ENCODE peak calls at places on chromosomes 4 and X, in ten cellular contexts. T, R, Z, U, E, L, J, S, C and D are unnamed samples.
A peak's percentile ranks its signal among the peaks of the same experiment; 100 is the strongest.

GRCh38 chrX:73765776-73766465 is 202.9 kb downstream of the CHIC1 start:
- DNase-seq in T (no peak), R (no peak), Z (no peak), U (no peak), E (no peak), L (peak; percentile 33), J (no peak), S (no peak), C (no peak), D (no peak)

GRCh38 chr4:11158971-11159370 is 269.7 kb downstream of the HS3ST1 start:
- DNase-seq in T (no peak), R (no peak), Z (no peak), U (no peak), E (no peak), L (no peak), J (no peak), S (no peak), C (no peak), D (no peak)

GRCh38 chr4:142142403-142142802 is 506.0 kb downstream of the IL15 start:
- DNase-seq in T (no peak), R (no peak), Z (no peak), U (no peak), E (no peak), L (no peak), J (no peak), S (no peak), C (no peak), D (no peak)

GRCh38 chr4:25466966-25467697 is 90.1 kb downstream of the ANAPC4 start:
- DNase-seq in T (peak; percentile 19), R (no peak), Z (no peak), U (no peak), E (no peak), L (no peak), J (no peak), S (no peak), C (no peak), D (no peak)

GRCh38 chr4:1945492-1945891 is 63.3 kb downstream of the NELFA start:
- DNase-seq in T (no peak), R (no peak), Z (no peak), U (peak; percentile 42), E (no peak), L (no peak), J (no peak), S (no peak), C (no peak), D (no peak)

GRCh38 chr4:158670975-158671664 is 567 bp downstream of the C4orf46 start:
- DNase-seq in T (peak; percentile 84), R (peak; percentile 57), Z (peak; percentile 59), U (peak; percentile 92), E (peak; percentile 88), L (peak; percentile 53), J (no peak), S (peak; percentile 85), C (no peak), D (peak; percentile 74)

GRCh38 chrX:63761639-63762038 is 23.4 kb downstream of the ARHGEF9 start:
- DNase-seq in T (no peak), R (no peak), Z (no peak), U (no peak), E (peak; percentile 12), L (peak; percentile 21), J (no peak), S (no peak), C (no peak), D (no peak)

GRCh38 chrX:129697204-129697829 is 41.5 kb upstream of the XPNPEP2 start:
- DNase-seq in T (no peak), R (peak; percentile 26), Z (no peak), U (no peak), E (no peak), L (peak; percentile 18), J (no peak), S (no peak), C (no peak), D (no peak)

GRCh38 chrX:50905334-50905733 is 5.2 kb upstream of the BMP15 start:
- DNase-seq in T (no peak), R (no peak), Z (peak; percentile 4), U (peak; percentile 4), E (peak; percentile 6), L (peak; percentile 12), J (no peak), S (no peak), C (no peak), D (peak; percentile 11)

GRCh38 chrX:46607916-46608315 is 34.4 kb downstream of the CHST7 start:
- DNase-seq in T (no peak), R (no peak), Z (no peak), U (no peak), E (no peak), L (no peak), J (no peak), S (no peak), C (no peak), D (no peak)

GRCh38 chr4:189773909-189774308 is 166.8 kb upstream of the FRG1 start:
- DNase-seq in T (peak; percentile 50), R (no peak), Z (no peak), U (peak; percentile 19), E (peak; percentile 19), L (no peak), J (no peak), S (peak; percentile 27), C (no peak), D (peak; percentile 15)

GRCh38 chr4:153523941-153524386 is 57.8 kb downstream of the TMEM131L start:
- DNase-seq in T (peak; percentile 55), R (no peak), Z (no peak), U (no peak), E (no peak), L (no peak), J (no peak), S (no peak), C (no peak), D (peak; percentile 9)

GRCh38 chr4:152831416-152831815 is 51.7 kb downstream of the ARFIP1 start:
- DNase-seq in T (peak; percentile 11), R (no peak), Z (no peak), U (no peak), E (peak; percentile 38), L (no peak), J (no peak), S (no peak), C (no peak), D (peak; percentile 68)

GRCh38 chr4:10204401-10205058 is 87.9 kb upstream of the WDR1 start:
- DNase-seq in T (no peak), R (no peak), Z (no peak), U (no peak), E (peak; percentile 93), L (no peak), J (no peak), S (no peak), C (no peak), D (no peak)

GRCh38 chrX:112555831-112556230 is 123.9 kb downstream of the LHFPL1 start:
- DNase-seq in T (no peak), R (no peak), Z (no peak), U (no peak), E (no peak), L (no peak), J (no peak), S (no peak), C (no peak), D (no peak)

GRCh38 chr4:766152-766515 is 59.8 kb downstream of the CPLX1 start:
- DNase-seq in T (peak; percentile 62), R (no peak), Z (no peak), U (no peak), E (peak; percentile 81), L (no peak), J (no peak), S (peak; percentile 47), C (no peak), D (peak; percentile 54)

GRCh38 chr4:176906693-176907092 is 114.0 kb upstream of the VEGFC start:
- DNase-seq in T (no peak), R (no peak), Z (no peak), U (no peak), E (no peak), L (no peak), J (no peak), S (no peak), C (no peak), D (peak; percentile 9)
- H3K27ac ChIP-seq in T (no peak overlapping the region), R (no peak overlapping the region), Z (no peak overlapping the region), U (no peak overlapping the region), E (no peak overlapping the region), L (no peak overlapping the region), J (no peak overlapping the region), S (no peak overlapping the region), C (no peak overlapping the region), D (no peak overlapping the region)

GRCh38 chr4:76811604-76812412 is 86.1 kb downstream of the SOWAHB start:
- DNase-seq in T (peak; percentile 82), R (peak; percentile 28), Z (no peak), U (peak; percentile 28), E (peak; percentile 45), L (no peak), J (no peak), S (peak; percentile 38), C (no peak), D (no peak)
- H2AFZ ChIP-seq in T (peak overlapping the region; percentile 30), R (no peak overlapping the region), Z (no peak overlapping the region), U (peak overlapping the region; percentile 73), E (peak overlapping the region; percentile 66), L (no peak overlapping the region), J (no peak overlapping the region), S (no peak overlapping the region), C (no peak overlapping the region), D (no peak overlapping the region)

DNA sequence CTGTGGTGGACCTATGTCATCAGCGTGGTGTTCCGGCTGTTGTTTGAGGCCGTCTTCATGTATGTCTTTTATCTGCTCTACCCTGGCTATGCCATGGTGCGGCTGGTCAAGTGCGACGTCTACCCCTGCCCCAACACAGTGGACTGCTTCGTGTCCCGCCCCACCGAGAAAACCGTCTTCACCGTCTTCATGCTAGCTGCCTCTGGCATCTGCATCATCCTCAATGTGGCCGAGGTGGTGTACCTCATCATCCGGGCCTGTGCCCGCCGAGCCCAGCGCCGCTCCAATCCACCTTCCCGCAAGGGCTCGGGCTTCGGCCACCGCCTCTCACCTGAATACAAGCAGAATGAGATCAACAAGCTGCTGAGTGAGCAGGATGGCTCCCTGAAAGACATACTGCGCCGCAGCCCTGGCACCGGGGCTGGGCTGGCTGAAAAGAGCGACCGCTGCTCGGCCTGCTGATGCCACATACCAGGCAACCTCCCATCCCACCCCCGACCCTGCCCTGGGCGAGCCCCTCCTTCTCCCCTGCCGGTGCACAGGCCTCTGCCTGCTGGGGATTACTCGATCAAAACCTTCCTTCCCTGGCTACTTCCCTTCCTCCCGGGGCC is 1.2 kb downstream of the GJB1 start:
- DNase-seq in T (no peak), R (no peak), Z (no peak), U (peak; percentile 31), E (no peak), L (no peak), J (no peak), S (no peak), C (no peak), D (no peak)
- H3K27ac ChIP-seq in T (no peak overlapping the region), R (no peak overlapping the region), Z (peak overlapping the region; percentile 78), U (no peak overlapping the region), E (no peak overlapping the region), L (no peak overlapping the region), J (no peak overlapping the region), S (peak overlapping the region; percentile 76), C (no peak overlapping the region), D (no peak overlapping the region)

GRCh38 chrX:57137481-57137880 is 284 bp upstream of the SPIN2A start:
- DNase-seq in T (peak; percentile 6), R (no peak), Z (no peak), U (peak; percentile 7), E (peak; percentile 1), L (no peak), J (no peak), S (peak; percentile 23), C (no peak), D (no peak)
- H2AFZ ChIP-seq in T (peak overlapping the region; percentile 31), R (no peak overlapping the region), Z (no peak overlapping the region), U (no peak overlapping the region), E (no peak overlapping the region), L (no peak overlapping the region), J (no peak overlapping the region), S (peak overlapping the region; percentile 56), C (peak overlapping the region; percentile 62), D (no peak overlapping the region)

GRCh38 chrX:8987672-8988250 is 46.2 kb downstream of the FAM9B start:
- DNase-seq in T (no peak), R (no peak), Z (no peak), U (no peak), E (no peak), L (peak; percentile 21), J (no peak), S (peak; percentile 9), C (no peak), D (no peak)
- H3K27ac ChIP-seq in T (no peak overlapping the region), R (no peak overlapping the region), Z (no peak overlapping the region), U (no peak overlapping the region), E (no peak overlapping the region), L (no peak overlapping the region), J (no peak overlapping the region), S (no peak overlapping the region), C (no peak overlapping the region), D (no peak overlapping the region)